ENCODE peak calls at places on chromosomes 16 and 17, in four cellular contexts. W, O, D and X are unnamed samples.
A peak's percentile ranks its signal among the peaks of the same experiment; 100 is the strongest.

GRCh38 chr16:88638323-88639230 is at the start of gene IL17C:
- DNase-seq in W (peak; percentile 80), O (no peak), D (peak; percentile 84), X (no peak)

GRCh38 chr17:72440961-72441360 is 320.1 kb downstream of the SOX9 start:
- DNase-seq in O (no peak), W (no peak), D (no peak), X (no peak)

GRCh38 chr16:57384248-57385070 is 12.2 kb downstream of the CX3CL1 start:
- DNase-seq in O (no peak), D (peak; percentile 52), W (no peak), X (no peak)

GRCh38 chr17:42283241-42284019 is 4.9 kb upstream of the STAT5A start:
- DNase-seq in D (no peak), W (no peak), O (no peak), X (no peak)

GRCh38 chr16:67441289-67441753 is 10.4 kb downstream of the HSD11B2 start:
- DNase-seq in W (no peak), D (peak; percentile 88), O (no peak), X (no peak)

GRCh38 chr17:77425791-77426641 is 285.2 kb downstream of the SEC14L1 start:
- DNase-seq in W (no peak), O (peak; percentile 71), D (peak; percentile 72), X (no peak)

GRCh38 chr17:10631048-10631700 is 25.9 kb downstream of the MYH3 start:
- DNase-seq in O (no peak), D (peak; percentile 79), W (peak; percentile 50), X (peak; percentile 18)

GRCh38 chr16:68272501-68273209 is 8.3 kb downstream of the SLC7A6 start:
- DNase-seq in D (no peak), W (no peak), O (no peak), X (peak; percentile 83)

GRCh38 chr17:40485851-40486512 is 15.4 kb downstream of the TNS4 start:
- DNase-seq in O (peak; percentile 53), D (no peak), W (no peak), X (no peak)

GRCh38 chr17:7997186-7997585 is 5.2 kb upstream of the GUCY2D start:
- DNase-seq in W (peak; percentile 90), O (no peak), D (no peak), X (no peak)

GRCh38 chr17:40480501-40481003 is 20.9 kb downstream of the TNS4 start:
- DNase-seq in D (no peak), W (no peak), O (no peak), X (peak; percentile 80)

GRCh38 chr17:57454729-57455062 is 198.4 kb downstream of the MSI2 start:
- DNase-seq in D (no peak), O (no peak), W (no peak), X (no peak)

GRCh38 chr17:46982577-46982976 is 3.5 kb upstream of the RPRML start:
- DNase-seq in W (no peak), D (no peak), O (no peak), X (no peak)

GRCh38 chr17:14211778-14212177 is 24.9 kb downstream of the CDRT15 start:
- DNase-seq in O (no peak), W (peak; percentile 54), D (peak; percentile 88), X (peak; percentile 52)

GRCh38 chr17:8965394-8966168 is at the start of gene PIK3R5:
- DNase-seq in W (peak; percentile 94), O (no peak), D (peak; percentile 95), X (peak; percentile 81)

GRCh38 chr17:44307387-44308186 is 814 bp upstream of the RUNDC3A start:
- DNase-seq in O (no peak), D (peak; percentile 70), W (peak; percentile 82), X (no peak)

GRCh38 chr17:65370669-65371126 is 190.8 kb downstream of the AXIN2 start:
- DNase-seq in W (peak; percentile 6), D (peak; percentile 50), O (no peak), X (no peak)

GRCh38 chr17:62614142-62614541 is 13.3 kb upstream of the MRC2 start:
- DNase-seq in W (no peak), O (no peak), D (no peak), X (no peak)

GRCh38 chr16:31487720-31488629 is 5.1 kb downstream of the SLC5A2 start:
- DNase-seq in D (peak; percentile 94), O (no peak), W (peak; percentile 89), X (peak; percentile 78)

GRCh38 chr17:70366421-70366820 is 197.1 kb downstream of the KCNJ2 start:
- DNase-seq in O (no peak), W (peak; percentile 57), D (no peak), X (no peak)

GRCh38 chr16:83402969-83403368 is 404.8 kb upstream of the HSBP1 start:
- DNase-seq in D (no peak), W (peak; percentile 9), O (no peak), X (no peak)

GRCh38 chr16:4136229-4136813 is 20.1 kb upstream of the ADCY9 start:
- DNase-seq in O (no peak), D (no peak), W (peak; percentile 87), X (no peak)

GRCh38 chr17:50689956-50690886 is 17.5 kb downstream of the ANKRD40 start:
- DNase-seq in O (no peak), W (peak; percentile 49), D (peak; percentile 67), X (no peak)

GRCh38 chr17:32310927-32311568 is 30.9 kb downstream of the C17orf75 start:
- DNase-seq in D (no peak), W (peak; percentile 69), O (no peak), X (no peak)

GRCh38 chr17:6643460-6644125 is 2.7 kb downstream of the TXNDC17 start:
- DNase-seq in D (no peak), W (no peak), O (no peak), X (no peak)

GRCh38 chr16:14427371-14427948 is 202.6 kb downstream of the PARN start:
- DNase-seq in W (no peak), D (no peak), O (no peak), X (no peak)

GRCh38 chr16:19203374-19203966 is 35.4 kb downstream of the SYT17 start:
- DNase-seq in D (no peak), O (no peak), W (no peak), X (no peak)

GRCh38 chr17:10155334-10156081 is 42.9 kb downstream of the GAS7 start:
- DNase-seq in O (no peak), W (no peak), D (no peak), X (no peak)

GRCh38 chr17:62791235-62792121 is 16.6 kb downstream of the MARCHF10 start:
- DNase-seq in W (no peak), D (no peak), O (no peak), X (no peak)

GRCh38 chr17:79861371-79862216 is 22.4 kb upstream of the CBX4 start:
- DNase-seq in O (no peak), W (no peak), D (peak; percentile 46), X (no peak)

GRCh38 chr16:52741386-52741785 is 194.4 kb upstream of the TOX3 start:
- DNase-seq in W (peak; percentile 70), O (no peak), D (no peak), X (no peak)

GRCh38 chr16:88478115-88478514 is 25.0 kb downstream of the ZFPM1 start:
- DNase-seq in W (no peak), O (no peak), D (peak; percentile 63), X (peak; percentile 60)

DNA sequence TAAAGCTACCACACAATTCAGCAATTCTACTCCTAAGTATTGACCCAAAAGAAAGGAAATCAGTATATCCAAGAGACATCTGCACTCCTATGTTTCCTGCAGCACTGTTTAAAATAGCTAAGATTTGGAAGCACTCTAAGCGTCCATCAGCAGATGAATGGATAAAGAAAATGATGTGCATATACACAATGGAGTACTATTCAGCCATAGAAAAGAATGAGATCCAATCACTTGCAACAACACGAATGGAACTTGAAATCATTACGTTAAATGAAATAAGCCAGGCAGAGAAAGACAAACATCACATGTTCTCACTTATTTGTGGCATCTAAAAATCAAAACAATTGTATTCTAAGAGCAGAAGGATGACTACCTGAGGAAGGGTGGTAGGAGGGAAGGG is 1.5 kb downstream of the SLFN11 start:
- DNase-seq in D (no peak), W (no peak), O (no peak), X (no peak)
- H3K4me1 ChIP-seq in D (peaks cover 33% of the 10 kb centered on the region), W (peaks cover 27% of the 10 kb centered on the region), O (no peaks in the 10 kb centered on the region), X (peaks cover 21% of the 10 kb centered on the region)

GRCh38 chr16:85525464-85526117 is 87.5 kb upstream of the GSE1 start:
- DNase-seq in O (no peak), W (no peak), D (no peak), X (no peak)

GRCh38 chr16:85527767-85528297 is 85.3 kb upstream of the GSE1 start:
- DNase-seq in O (no peak), D (no peak), W (no peak), X (no peak)

GRCh38 chr16:85527042-85527766 is 85.9 kb upstream of the GSE1 start:
- DNase-seq in W (no peak), O (no peak), D (no peak), X (no peak)

GRCh38 chr16:85524630-85525463 is 88.3 kb upstream of the GSE1 start:
- DNase-seq in W (no peak), O (peak; percentile 37), D (peak; percentile 91), X (no peak)

GRCh38 chr16:85526132-85526731 is 86.9 kb upstream of the GSE1 start:
- DNase-seq in O (no peak), W (no peak), D (no peak), X (no peak)
- H3K27ac ChIP-seq in O (no peak overlapping the region), W (no peak overlapping the region), D (peak overlapping the region; percentile 30), X (no peak overlapping the region)

GRCh38 chr17:82329683-82330321 is 3.8 kb downstream of the SECTM1 start:
- DNase-seq in D (peak; percentile 66), W (no peak), O (no peak), X (no peak)
- H3K4me1 ChIP-seq in D (peaks cover 37% of the 10 kb centered on the region), W (no peaks in the 10 kb centered on the region), O (no peaks in the 10 kb centered on the region), X (peaks cover 17% of the 10 kb centered on the region)

DNA sequence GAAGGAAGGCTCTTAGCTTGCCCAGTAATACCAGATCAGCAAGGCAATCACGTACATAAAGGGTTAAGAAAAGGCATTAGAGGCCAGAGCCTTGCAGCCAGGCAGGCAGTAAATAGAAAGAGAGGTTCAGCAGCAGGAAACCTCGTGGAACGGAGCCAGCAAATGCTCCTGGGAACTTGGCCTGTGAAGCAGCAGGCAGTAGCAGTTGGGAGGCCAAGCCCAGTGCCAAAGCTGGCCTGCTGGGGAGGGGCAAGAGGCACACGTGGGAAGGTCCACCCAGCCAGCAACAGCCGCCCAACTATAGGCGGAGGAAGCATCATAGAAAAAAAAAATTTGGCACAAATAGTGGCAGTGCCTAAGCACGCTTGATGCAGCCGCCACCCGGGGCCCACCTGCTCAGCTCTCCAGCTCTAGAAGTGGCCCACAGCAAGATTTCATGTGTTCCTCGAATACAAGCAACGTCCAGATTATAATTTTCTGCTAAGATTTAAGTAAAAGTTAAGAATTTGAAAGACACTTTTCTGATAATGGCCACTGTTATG is 2339.5 kb downstream of the TP53TG3F start:
- DNase-seq in O (no peak), W (no peak), D (peak; percentile 33), X (no peak)
- H3K27ac ChIP-seq in O (no peak overlapping the region), W (no peak overlapping the region), D (no peak overlapping the region), X (no peak overlapping the region)

GRCh38 chr17:15454328-15454727 is 13.1 kb downstream of the CDRT4 start:
- DNase-seq in D (no peak), W (no peak), O (no peak), X (no peak)
- H3K4me1 ChIP-seq in D (peaks cover 8% of the 10 kb centered on the region), W (no peaks in the 10 kb centered on the region), O (peaks cover 7% of the 10 kb centered on the region), X (no peaks in the 10 kb centered on the region)